ENCODE peak calls at places on chromosomes 16 and 17, in six cellular contexts. X is breast epithelium; W is esophagus squamous epithelium; F is heart right ventricle; C is adrenal gland; L is CD8-positive, alpha-beta T cell. V is an unnamed sample. For H3K4me1, the result is how much of the 10 kb centered on the place peaks cover.

GRCh38 chr17:69729937-69730336 is 315.4 kb downstream of the MAP2K6 start:
- DNase-seq in C (no peak), F (no peak), W (no peak), L (no peak), X (no peak), V (no peak)

GRCh38 chr17:55458977-55459376 is 37.3 kb upstream of the MMD start:
- DNase-seq in F (no peak), C (no peak), W (no peak), L (no peak), X (no peak), V (no peak)

GRCh38 chr16:88062341-88062861 is 111.2 kb downstream of the BANP start:
- DNase-seq in X (no peak), W (no peak), C (no peak), F (no peak), L (no peak), V (no peak)

GRCh38 chr16:80527297-80527696 is 13.5 kb upstream of the DYNLRB2 start:
- DNase-seq in F (no peak), C (peak), W (no peak), X (no peak), L (no peak), V (peak)

GRCh38 chr16:24805484-24805883 is 40.3 kb upstream of the SLC5A11 start:
- DNase-seq in F (no peak), L (no peak), C (no peak), X (no peak), W (no peak), V (no peak)

GRCh38 chr17:59619313-59620063 is at the start of gene CLTC:
- DNase-seq in X (peak), W (peak), F (peak), L (peak), C (peak), V (peak)

GRCh38 chr17:7676533-7676932 is 10.8 kb downstream of the TP53 start:
- DNase-seq in C (no peak), L (no peak), F (no peak), W (no peak), X (no peak), V (no peak)

GRCh38 chr17:77439382-77440013 is 298.7 kb downstream of the SEC14L1 start:
- DNase-seq in W (no peak), L (no peak), X (no peak), C (no peak), F (no peak), V (no peak)

GRCh38 chr16:77307764-77308561 is 108.8 kb downstream of the SYCE1L start:
- DNase-seq in L (no peak), C (no peak), W (no peak), X (no peak), F (no peak), V (no peak)

GRCh38 chr17:8133398-8133797 is 9.5 kb upstream of the HES7 start:
- DNase-seq in X (no peak), W (no peak), C (no peak), L (no peak), F (no peak), V (no peak)

GRCh38 chr17:64180674-64181073 is 50.7 kb upstream of the ERN1 start:
- DNase-seq in L (no peak), X (no peak), F (no peak), C (no peak), W (no peak), V (no peak)

GRCh38 chr16:19636436-19637267 is 81.1 kb downstream of the VPS35L start:
- DNase-seq in W (no peak), C (no peak), F (no peak), X (no peak), L (no peak), V (no peak)

GRCh38 chr16:87706278-87707000 is 59.3 kb downstream of the KLHDC4 start:
- DNase-seq in C (no peak), X (no peak), L (no peak), W (no peak), F (no peak), V (no peak)

GRCh38 chr16:65786916-65787315 is 579.6 kb upstream of the CDH5 start:
- DNase-seq in F (no peak), W (no peak), L (no peak), X (no peak), C (no peak), V (no peak)

GRCh38 chr16:90044111-90044551 is 24.9 kb upstream of the DBNDD1 start:
- DNase-seq in L (no peak), C (peak), X (peak), F (no peak), W (no peak), V (no peak)

GRCh38 chr17:59623151-59623550 is 3.5 kb downstream of the CLTC start:
- DNase-seq in X (no peak), W (no peak), C (no peak), F (no peak), L (no peak), V (no peak)

GRCh38 chr16:66318505-66318904 is 48.0 kb upstream of the CDH5 start:
- DNase-seq in F (no peak), X (no peak), L (no peak), C (no peak), W (no peak), V (no peak)

GRCh38 chr16:21226749-21227148 is 6.8 kb upstream of the ANKS4B start:
- DNase-seq in F (no peak), X (no peak), W (no peak), C (no peak), L (no peak), V (no peak)

GRCh38 chr17:81524865-81525159 is 3.4 kb upstream of the FSCN2 start:
- DNase-seq in X (no peak), F (no peak), L (no peak), W (no peak), C (no peak), V (no peak)

GRCh38 chr17:81523139-81524062 is 4.8 kb upstream of the FSCN2 start:
- DNase-seq in X (no peak), L (no peak), W (no peak), F (no peak), C (no peak), V (no peak)

GRCh38 chr17:81520021-81520894 is 7.7 kb upstream of the ACTG1 start:
- DNase-seq in L (no peak), W (no peak), X (no peak), F (no peak), C (no peak), V (no peak)

GRCh38 chr17:81524063-81524864 is 3.9 kb upstream of the FSCN2 start:
- DNase-seq in W (no peak), L (no peak), X (no peak), C (no peak), F (no peak), V (no peak)

GRCh38 chr17:81522491-81523125 is 5.6 kb upstream of the FSCN2 start:
- DNase-seq in W (no peak), F (no peak), X (no peak), C (no peak), L (no peak), V (no peak)
- H3K4me1 ChIP-seq in W (under half), F (under half), X (under half), C (under half), L (under half), V (under half)

GRCh38 chr17:67492824-67493490 is 115.9 kb downstream of the PITPNC1 start:
- DNase-seq in L (no peak), W (no peak), F (no peak), C (no peak), X (no peak), V (no peak)

GRCh38 chr17:67491678-67492019 is 114.6 kb downstream of the PITPNC1 start:
- DNase-seq in X (no peak), L (no peak), F (no peak), W (no peak), C (no peak), V (no peak)

GRCh38 chr17:67491009-67491677 is 114.1 kb downstream of the PITPNC1 start:
- DNase-seq in L (no peak), F (peak), C (peak), W (no peak), X (peak), V (no peak)

GRCh38 chr17:67493811-67494210 is 116.7 kb downstream of the PITPNC1 start:
- DNase-seq in X (no peak), W (no peak), F (no peak), C (no peak), L (no peak), V (no peak)

GRCh38 chr17:67492251-67492740 is 115.2 kb downstream of the PITPNC1 start:
- DNase-seq in L (no peak), F (no peak), C (no peak), X (no peak), W (no peak), V (no peak)
- H3K4me1 ChIP-seq in L (under half), F (half or more), C (under half), X (under half), W (half or more), V (under half)

DNA sequence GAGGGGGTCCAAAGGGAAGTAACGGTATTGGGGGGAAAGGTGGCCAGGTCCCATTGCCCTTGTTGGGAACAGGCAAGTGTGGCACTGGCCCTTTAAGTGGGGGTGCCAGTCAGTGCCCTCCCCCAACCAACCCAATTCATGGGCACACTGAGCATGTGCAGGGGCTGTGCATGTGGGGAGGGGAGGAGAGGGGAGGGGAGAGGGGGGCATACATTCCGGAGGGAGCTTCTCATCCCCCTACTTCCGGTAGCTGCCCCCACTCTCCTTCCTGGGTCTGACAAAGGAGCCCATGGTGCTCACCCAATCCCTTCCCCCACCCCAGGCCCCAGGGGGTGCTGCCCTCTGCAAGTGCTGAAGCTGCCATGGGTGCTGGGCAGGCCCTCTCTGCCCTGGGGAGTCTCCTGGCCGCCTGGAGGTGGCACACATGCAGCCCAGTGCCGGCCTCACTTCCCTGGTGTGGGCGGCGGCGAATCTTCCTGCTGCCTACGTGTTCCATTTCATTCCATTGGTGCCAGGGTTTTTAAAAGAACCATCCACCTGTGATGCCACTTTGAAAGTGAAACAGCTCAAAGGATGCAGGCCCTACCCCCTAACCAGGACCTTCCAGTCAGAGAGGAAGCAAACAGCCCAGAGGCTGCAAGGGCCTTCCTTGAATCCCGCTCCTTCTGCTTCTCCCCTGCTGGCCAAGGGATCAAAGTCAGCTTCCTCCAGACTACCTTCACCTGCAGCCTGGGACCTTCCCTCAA is 11.0 kb downstream of the HEXIM2 start:
- DNase-seq in W (no peak), F (peak), X (peak), L (peak), C (peak), V (peak)
- H3K4me1 ChIP-seq in W (half or more), F (under half), X (under half), L (under half), C (under half), V (under half)

GRCh38 chr16:51095114-51095872 is 55.8 kb downstream of the SALL1 start:
- DNase-seq in X (no peak), L (no peak), W (no peak), C (no peak), F (no peak), V (no peak)

GRCh38 chr16:51097729-51098128 is 53.3 kb downstream of the SALL1 start:
- DNase-seq in C (no peak), L (no peak), W (no peak), X (no peak), F (no peak), V (no peak)

DNA sequence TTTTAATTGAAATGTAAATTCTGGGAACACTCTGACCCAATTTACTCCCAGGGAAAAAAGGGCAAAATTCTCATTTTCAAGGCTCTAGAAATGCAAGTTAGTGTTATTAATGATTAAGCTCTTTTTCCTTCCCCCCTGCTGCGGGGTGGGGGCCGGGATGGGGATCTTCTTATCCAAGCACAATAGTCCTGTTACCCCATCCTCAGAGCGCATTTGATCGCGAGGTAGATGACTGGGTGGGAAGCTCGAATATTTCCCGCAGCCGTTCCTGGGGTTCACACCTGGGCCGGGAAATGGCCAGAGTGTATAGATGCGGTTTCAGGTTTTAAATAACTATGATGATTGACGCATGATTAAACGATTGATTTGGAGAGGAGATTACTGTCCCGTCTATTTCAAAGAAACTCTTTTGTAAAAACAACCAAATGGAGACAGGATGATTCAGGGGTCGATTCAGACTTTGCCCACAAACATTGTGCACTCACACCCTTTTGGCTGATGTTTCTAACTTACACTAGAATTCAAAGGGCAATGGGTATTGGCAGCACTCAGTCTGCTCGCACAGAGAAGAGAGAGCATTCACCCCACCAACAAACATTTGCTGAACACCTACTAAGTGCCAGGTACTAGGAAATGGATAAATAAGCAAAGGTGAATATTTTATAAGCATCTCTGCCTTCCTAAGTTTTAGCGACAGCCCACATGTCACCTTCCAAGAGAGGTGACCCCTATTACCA is 55.0 kb downstream of the SALL1 start:
- DNase-seq in F (no peak), W (no peak), L (no peak), X (no peak), C (no peak), V (no peak)
- H3K4me1 ChIP-seq in F (under half), W (under half), L (under half), X (under half), C (under half), V (under half)

DNA sequence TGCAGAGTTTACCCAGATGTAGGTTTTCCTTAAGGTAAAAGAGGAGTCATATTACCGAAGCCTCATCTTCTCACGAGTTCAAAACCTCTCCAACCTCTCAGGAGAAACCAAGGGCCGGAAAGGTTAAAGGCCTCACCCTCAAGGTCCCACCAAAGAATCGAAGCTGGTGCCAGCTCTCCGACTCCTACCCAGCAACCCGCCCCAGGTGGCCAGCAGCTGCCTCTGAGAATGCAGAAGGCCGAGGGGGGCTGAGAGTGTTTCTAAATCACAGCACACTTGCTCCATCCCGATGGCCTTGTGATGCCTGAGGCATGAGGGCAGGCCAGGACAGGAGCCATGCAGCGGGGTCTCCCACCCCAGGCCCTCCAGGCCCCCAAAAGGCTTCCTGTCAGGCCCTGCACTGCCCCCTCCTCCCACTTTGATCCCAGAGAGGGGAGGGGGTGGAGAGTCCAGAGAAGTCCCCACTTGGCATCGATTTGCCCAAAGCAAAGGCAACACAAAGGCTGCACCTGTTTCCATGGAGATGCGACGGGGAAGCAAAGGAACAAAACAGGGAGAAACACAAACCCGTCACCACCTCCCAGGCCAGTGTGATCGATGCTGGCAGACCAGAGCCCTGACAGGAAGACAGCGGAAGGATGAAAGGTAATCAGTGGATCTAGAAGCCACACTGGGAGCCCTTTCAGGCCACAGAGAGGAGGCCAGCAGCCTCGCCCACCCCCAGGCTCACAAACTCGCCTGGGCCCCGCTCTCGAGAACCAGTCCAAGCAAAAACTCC is 39.0 kb downstream of the CUEDC1 start:
- DNase-seq in F (no peak), W (no peak), L (no peak), X (no peak), C (peak), V (no peak)
- H3K4me1 ChIP-seq in F (half or more), W (half or more), L (under half), X (under half), C (under half), V (under half)

V was measured in naive thymus-derived CD4-positive, alpha-beta T cell.